ENCODE peak calls at places on chromosomes 3 and 15, in six cellular contexts. S, I, D, O, C and W are unnamed samples.

GRCh38 chr3:117435481-117435880 is 725.9 kb downstream of the TUSC7 start:
- DNase-seq in I (no peak), S (no peak), D (no peak), O (no peak), C (no peak), W (no peak)

GRCh38 chr3:172057624-172058023 is 18.2 kb downstream of the FNDC3B start:
- DNase-seq in C (no peak), I (no peak), S (no peak), D (no peak), O (no peak), W (no peak)

GRCh38 chr15:26838742-26839460 is 28.0 kb upstream of the GABRA5 start:
- DNase-seq in O (no peak), D (no peak), S (no peak), I (no peak), C (peak; percentile 18), W (no peak)

GRCh38 chr3:27590437-27591320 is 106.5 kb upstream of the SLC4A7 start:
- DNase-seq in D (peak; percentile 53), C (no peak), I (no peak), O (peak; percentile 32), S (no peak), W (no peak)

GRCh38 chr3:177150218-177150916 is 46.9 kb downstream of the TBL1XR1 start:
- DNase-seq in O (no peak), I (no peak), D (no peak), C (no peak), S (no peak), W (no peak)

GRCh38 chr3:63344676-63345075 is 66.6 kb downstream of the SYNPR start:
- DNase-seq in I (no peak), C (no peak), O (no peak), S (no peak), D (no peak), W (no peak)

GRCh38 chr3:25849641-25850040 is 59.8 kb downstream of the OXSM start:
- DNase-seq in O (peak; percentile 57), I (no peak), D (no peak), C (no peak), S (no peak), W (no peak)

GRCh38 chr3:54506603-54507002 is 384.3 kb downstream of the CACNA2D3 start:
- DNase-seq in S (no peak), I (no peak), D (no peak), C (no peak), O (no peak), W (no peak)

GRCh38 chr15:57184502-57184901 is 191.8 kb upstream of the CGNL1 start:
- DNase-seq in I (no peak), D (no peak), C (no peak), O (no peak), S (no peak), W (no peak)

GRCh38 chr3:133874761-133875438 is 20.8 kb downstream of the RAB6B start:
- DNase-seq in C (no peak), O (no peak), D (no peak), I (no peak), S (no peak), W (no peak)

GRCh38 chr15:85044251-85044853 is 62.7 kb downstream of the PDE8A start:
- DNase-seq in S (no peak), C (peak; percentile 17), O (peak; percentile 80), D (peak; percentile 78), I (peak; percentile 85), W (peak; percentile 89)

GRCh38 chr3:31184257-31185003 is 290.0 kb upstream of the GADL1 start:
- DNase-seq in C (no peak), I (no peak), O (no peak), S (no peak), D (no peak), W (no peak)

GRCh38 chr3:141578197-141578596 is 91.4 kb downstream of the RASA2 start:
- DNase-seq in S (no peak), O (peak; percentile 80), D (peak; percentile 11), C (no peak), I (no peak), W (no peak)

GRCh38 chr3:5271061-5271683 is 83.7 kb downstream of the EDEM1 start:
- DNase-seq in O (no peak), S (no peak), C (no peak), I (no peak), D (no peak), W (no peak)

GRCh38 chr3:125403789-125404188 is 28.7 kb upstream of the ZNF148 start:
- DNase-seq in S (no peak), O (peak; percentile 52), D (peak; percentile 31), C (no peak), I (no peak), W (no peak)

GRCh38 chr3:129558772-129559564 is 16.0 kb downstream of the H1-8 start:
- DNase-seq in O (peak; percentile 74), C (no peak), S (no peak), D (no peak), I (no peak), W (no peak)

GRCh38 chr15:90309050-90309449 is 43.0 kb upstream of the ZNF774 start:
- DNase-seq in S (no peak), I (no peak), O (no peak), C (no peak), D (no peak), W (no peak)

GRCh38 chr3:195906865-195907729 is 1.3 kb downstream of the TNK2 start:
- DNase-seq in S (peak; percentile 74), C (no peak), I (peak; percentile 80), D (no peak), O (peak; percentile 19), W (peak; percentile 60)

GRCh38 chr3:56878046-56878445 is 76.3 kb upstream of the ARHGEF3 start:
- DNase-seq in S (no peak), I (no peak), D (peak; percentile 48), O (peak; percentile 24), C (no peak), W (peak; percentile 48)

GRCh38 chr3:73467211-73467610 is 157.5 kb downstream of the PDZRN3 start:
- DNase-seq in I (no peak), O (no peak), S (no peak), C (no peak), D (no peak), W (no peak)

GRCh38 chr3:4504340-4505261 is 11.5 kb downstream of the ITPR1 start:
- DNase-seq in O (no peak), S (no peak), C (no peak), D (no peak), I (peak; percentile 62), W (no peak)

GRCh38 chr3:94303897-94304296 is 241.0 kb downstream of the NSUN3 start:
- DNase-seq in D (no peak), C (no peak), I (no peak), O (peak; percentile 1), S (no peak), W (peak; percentile 28)

GRCh38 chr3:76369170-76369569 is 583.8 kb upstream of the ZNF717 start:
- DNase-seq in O (peak; percentile 69), C (no peak), S (no peak), I (no peak), D (peak; percentile 48), W (no peak)
- TF ChIP-seq CTCF in O (peak; percentile 68), C (peak; percentile 20), S (no peak), I (no peak), D (peak; percentile 62), W (peak; percentile 50)

DNA sequence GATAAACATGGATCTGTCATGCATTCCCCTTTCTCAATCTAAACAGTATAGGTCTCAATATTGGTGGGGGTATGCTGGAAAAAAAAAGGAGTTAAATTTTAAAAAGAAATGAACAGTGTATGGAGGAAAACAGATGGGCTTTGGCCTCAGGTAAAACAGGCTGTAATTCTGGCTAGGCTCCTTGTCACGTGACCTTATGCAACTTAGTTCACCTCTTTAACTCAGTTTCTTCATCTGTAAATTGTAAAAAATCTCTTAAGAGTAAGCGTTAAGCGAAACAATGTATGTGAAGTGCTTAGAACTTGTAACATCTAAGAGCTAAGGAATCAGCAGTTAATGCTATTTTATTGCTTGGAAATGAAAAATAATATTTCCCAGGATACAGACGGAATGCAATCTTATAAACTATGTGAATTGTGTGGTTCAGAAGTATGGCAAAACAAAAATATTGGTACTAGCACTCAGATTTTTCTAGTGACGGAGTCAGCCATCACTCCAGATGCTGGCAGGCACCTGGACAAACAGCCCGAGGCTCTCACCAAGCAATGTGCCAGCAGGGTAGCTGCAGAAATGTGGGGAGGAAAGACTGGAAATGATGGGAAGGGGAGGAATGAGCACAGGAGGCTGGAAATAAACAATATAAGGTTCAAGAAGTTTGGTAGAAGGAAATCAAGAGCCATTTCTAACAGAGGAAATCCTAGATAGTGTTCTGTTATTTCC is 172.8 kb downstream of the USP13 start:
- DNase-seq in O (no peak), D (no peak), S (no peak), I (no peak), C (no peak), W (no peak)
- TF ChIP-seq CTCF in O (no peak), D (no peak), S (no peak), I (no peak), C (no peak), W (no peak)

GRCh38 chr3:148954981-148955380 is 36.4 kb upstream of the GYG1 start:
- DNase-seq in C (no peak), I (no peak), O (no peak), S (no peak), D (no peak), W (no peak)

GRCh38 chr3:148957586-148957985 is 33.8 kb upstream of the GYG1 start:
- DNase-seq in I (no peak), C (no peak), S (no peak), D (no peak), O (no peak), W (no peak)

GRCh38 chr3:148953094-148953493 is 38.2 kb upstream of the GYG1 start:
- DNase-seq in I (no peak), S (no peak), D (no peak), O (no peak), C (no peak), W (no peak)

GRCh38 chr3:148958681-148959080 is 32.7 kb upstream of the GYG1 start:
- DNase-seq in D (no peak), I (no peak), O (no peak), S (no peak), C (no peak), W (no peak)

GRCh38 chr3:148955544-148956346 is 35.6 kb upstream of the GYG1 start:
- DNase-seq in S (no peak), C (peak; percentile 46), D (peak; percentile 76), O (peak; percentile 95), I (peak; percentile 59), W (no peak)
- TF ChIP-seq CTCF in S (peak; percentile 29), C (peak; percentile 75), D (peak; percentile 78), O (peak; percentile 86), I (peak; percentile 54), W (peak; percentile 34)

GRCh38 chr3:75176886-75177285 is 487.2 kb upstream of the FRG2C start:
- DNase-seq in O (no peak), I (no peak), S (no peak), D (peak; percentile 7), C (no peak), W (no peak)

DNA sequence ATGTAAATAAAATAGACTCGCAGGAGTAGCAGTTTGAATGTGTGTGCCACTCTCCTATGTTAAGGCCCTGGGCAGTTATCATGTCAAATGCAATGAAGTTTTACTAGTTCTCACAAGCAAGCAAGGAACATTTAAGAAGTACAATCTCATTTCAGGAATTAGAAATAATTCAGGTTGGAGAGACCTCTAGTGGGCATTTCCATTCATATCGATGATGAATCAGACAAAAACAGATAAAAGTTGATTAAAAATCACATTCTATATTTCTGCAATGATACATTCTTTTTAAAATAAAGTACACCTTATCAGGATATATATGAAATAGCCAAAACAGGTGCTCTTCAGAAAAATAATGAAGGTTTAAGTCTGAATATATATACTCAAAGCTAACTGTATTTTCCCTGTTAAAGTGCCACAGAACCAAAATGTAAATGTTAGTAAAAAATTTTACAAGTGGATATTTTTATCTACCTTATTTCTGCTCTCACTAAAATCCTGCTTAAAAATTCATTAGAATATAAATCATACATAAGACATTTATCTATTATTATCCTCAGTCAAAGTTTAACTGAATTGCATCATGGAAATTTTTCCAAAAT is 492.4 kb upstream of the FRG2C start:
- DNase-seq in D (no peak), C (no peak), O (peak; percentile 6), S (no peak), I (no peak), W (no peak)
- TF ChIP-seq CTCF in D (peak; percentile 25), C (peak; percentile 73), O (peak; percentile 46), S (no peak), I (peak; percentile 49), W (peak; percentile 37)